ENCODE peak calls at places on chromosomes 11 and 22, in six cellular contexts. H, J, D, V, P and T are unnamed samples.

GRCh38 chr22:38260760-38261477 is 11.9 kb downstream of the TMEM184B start:
- DNase-seq in H (no peak), J (no peak), D (no peak), V (no peak), P (no peak), T (no peak)

GRCh38 chr11:106422585-106422984 is 345.1 kb downstream of the AASDHPPT start:
- DNase-seq in H (no peak), J (no peak), D (no peak), V (no peak), P (peak), T (no peak)

GRCh38 chr11:126405374-126405773 is 49.9 kb downstream of the ST3GAL4 start:
- DNase-seq in H (peak), J (peak), D (no peak), V (no peak), P (peak), T (no peak)

GRCh38 chr11:17351510-17352176 is at the start of gene NCR3LG1:
- DNase-seq in H (peak), J (peak), D (peak), V (peak), P (no peak), T (peak)

GRCh38 chr11:87083029-87083428 is 45.3 kb downstream of the TMEM135 start:
- DNase-seq in H (no peak), J (no peak), D (no peak), V (no peak), P (no peak), T (no peak)

GRCh38 chr22:36663581-36663980 is 40.0 kb downstream of the CACNG2 start:
- DNase-seq in H (no peak), J (no peak), D (no peak), V (no peak), P (no peak), T (no peak)

GRCh38 chr11:86818466-86819282 is 18.3 kb downstream of the PRSS23 start:
- DNase-seq in H (peak), J (no peak), D (no peak), V (peak), P (peak), T (peak)

GRCh38 chr11:30586251-30587144 is at the start of gene MPPED2:
- DNase-seq in H (no peak), J (peak), D (peak), V (peak), P (no peak), T (no peak)

GRCh38 chr22:23012081-23012622 is 58.2 kb upstream of the GNAZ start:
- DNase-seq in H (no peak), J (no peak), D (no peak), V (no peak), P (no peak), T (no peak)

GRCh38 chr11:40544162-40544561 is 915.3 kb downstream of the LRRC4C start:
- DNase-seq in H (no peak), J (no peak), D (no peak), V (no peak), P (no peak), T (no peak)

GRCh38 chr11:116072133-116072532 is 567.9 kb upstream of the CADM1 start:
- DNase-seq in H (no peak), J (no peak), D (no peak), V (no peak), P (no peak), T (no peak)

GRCh38 chr11:11841121-11841604 is 609 bp upstream of the USP47 start:
- DNase-seq in H (no peak), J (peak), D (peak), V (peak), P (peak), T (peak)

GRCh38 chr22:29306175-29306829 is at the start of gene GAS2L1:
- DNase-seq in H (peak), J (peak), D (peak), V (peak), P (peak), T (peak)

GRCh38 chr11:75429902-75430691 is 2.9 kb downstream of the KLHL35 start:
- DNase-seq in H (peak), J (peak), D (no peak), V (peak), P (peak), T (no peak)

GRCh38 chr22:43230983-43231723 is 44.2 kb upstream of the TTLL12 start:
- DNase-seq in H (peak), J (peak), D (peak), V (peak), P (peak), T (peak)

GRCh38 chr11:1731451-1732059 is 18.8 kb downstream of the IFITM10 start:
- DNase-seq in H (no peak), J (no peak), D (no peak), V (no peak), P (no peak), T (no peak)

GRCh38 chr11:28629235-28629634 is 521.0 kb downstream of the METTL15 start:
- DNase-seq in H (no peak), J (no peak), D (no peak), V (no peak), P (no peak), T (no peak)

GRCh38 chr22:50739894-50740293 is 1.9 kb downstream of the ACR start:
- DNase-seq in H (no peak), J (no peak), D (no peak), V (no peak), P (no peak), T (no peak)

GRCh38 chr11:134008593-134008992 is 51.8 kb upstream of the IGSF9B start:
- DNase-seq in H (peak), J (no peak), D (no peak), V (no peak), P (no peak), T (no peak)

GRCh38 chr11:133697603-133698002 is 147.7 kb downstream of the SPATA19 start:
- DNase-seq in H (no peak), J (no peak), D (no peak), V (no peak), P (no peak), T (no peak)

GRCh38 chr11:3160252-3161031 is 4.7 kb downstream of the OSBPL5 start:
- DNase-seq in H (peak), J (peak), D (peak), V (peak), P (no peak), T (peak)

GRCh38 chr11:36711104-36711825 is 113.2 kb upstream of the RAG2 start:
- DNase-seq in H (peak), J (no peak), D (no peak), V (no peak), P (peak), T (peak)

GRCh38 chr11:27120211-27120610 is 79.6 kb downstream of the BBOX1 start:
- DNase-seq in H (peak), J (no peak), D (no peak), V (no peak), P (no peak), T (no peak)

GRCh38 chr22:48897638-48897954 is 930.1 kb downstream of the BRD1 start:
- DNase-seq in H (no peak), J (peak), D (no peak), V (no peak), P (no peak), T (no peak)

GRCh38 chr22:32337015-32337414 is 20.7 kb upstream of the RFPL3 start:
- DNase-seq in H (no peak), J (no peak), D (no peak), V (no peak), P (no peak), T (no peak)

GRCh38 chr11:120808616-120809050 is 215.3 kb upstream of the TBCEL start:
- DNase-seq in H (no peak), J (no peak), D (no peak), V (no peak), P (no peak), T (no peak)

GRCh38 chr11:116731097-116731761 is 41.6 kb downstream of the BUD13 start:
- DNase-seq in H (no peak), J (no peak), D (no peak), V (no peak), P (peak), T (no peak)

GRCh38 chr11:107785401-107785800 is 73.2 kb downstream of the SLC35F2 start:
- DNase-seq in H (peak), J (no peak), D (no peak), V (no peak), P (no peak), T (peak)

GRCh38 chr22:39253427-39254070 is 8.8 kb upstream of the PDGFB start:
- DNase-seq in H (peak), J (peak), D (peak), V (peak), P (peak), T (peak)

GRCh38 chr11:8685306-8685705 is 2.7 kb downstream of the RPL27A start:
- DNase-seq in H (no peak), J (no peak), D (no peak), V (no peak), P (no peak), T (no peak)

GRCh38 chr11:79026803-79027445 is 413.9 kb downstream of the TENM4 start:
- DNase-seq in H (no peak), J (no peak), D (no peak), V (no peak), P (no peak), T (no peak)

GRCh38 chr11:925158-925495 is 543 bp upstream of the AP2A2 start:
- DNase-seq in H (no peak), J (no peak), D (peak), V (peak), P (no peak), T (no peak)

GRCh38 chr11:15523576-15523975 is 408.9 kb downstream of the INSC start:
- DNase-seq in H (no peak), J (no peak), D (no peak), V (no peak), P (no peak), T (no peak)

GRCh38 chr11:70169136-70169535 is 34.0 kb upstream of the FADD start:
- DNase-seq in H (no peak), J (no peak), D (no peak), V (no peak), P (no peak), T (no peak)

GRCh38 chr11:116182356-116182966 is 590.3 kb downstream of the BUD13 start:
- DNase-seq in H (no peak), J (no peak), D (no peak), V (no peak), P (no peak), T (no peak)

GRCh38 chr11:34249439-34250073 is 108.3 kb downstream of the ABTB2 start:
- DNase-seq in H (no peak), J (no peak), D (no peak), V (no peak), P (no peak), T (no peak)

GRCh38 chr11:44298862-44299261 is 11.1 kb downstream of the ALX4 start:
- DNase-seq in H (no peak), J (no peak), D (no peak), V (no peak), P (no peak), T (no peak)

GRCh38 chr11:130163346-130164220 is 4.0 kb downstream of the ST14 start:
- DNase-seq in H (peak), J (peak), D (no peak), V (no peak), P (peak), T (no peak)
- TF ChIP-seq CTCF in H (peak), J (no peak), D (no peak), V (no peak), P (no peak), T (no peak)

DNA sequence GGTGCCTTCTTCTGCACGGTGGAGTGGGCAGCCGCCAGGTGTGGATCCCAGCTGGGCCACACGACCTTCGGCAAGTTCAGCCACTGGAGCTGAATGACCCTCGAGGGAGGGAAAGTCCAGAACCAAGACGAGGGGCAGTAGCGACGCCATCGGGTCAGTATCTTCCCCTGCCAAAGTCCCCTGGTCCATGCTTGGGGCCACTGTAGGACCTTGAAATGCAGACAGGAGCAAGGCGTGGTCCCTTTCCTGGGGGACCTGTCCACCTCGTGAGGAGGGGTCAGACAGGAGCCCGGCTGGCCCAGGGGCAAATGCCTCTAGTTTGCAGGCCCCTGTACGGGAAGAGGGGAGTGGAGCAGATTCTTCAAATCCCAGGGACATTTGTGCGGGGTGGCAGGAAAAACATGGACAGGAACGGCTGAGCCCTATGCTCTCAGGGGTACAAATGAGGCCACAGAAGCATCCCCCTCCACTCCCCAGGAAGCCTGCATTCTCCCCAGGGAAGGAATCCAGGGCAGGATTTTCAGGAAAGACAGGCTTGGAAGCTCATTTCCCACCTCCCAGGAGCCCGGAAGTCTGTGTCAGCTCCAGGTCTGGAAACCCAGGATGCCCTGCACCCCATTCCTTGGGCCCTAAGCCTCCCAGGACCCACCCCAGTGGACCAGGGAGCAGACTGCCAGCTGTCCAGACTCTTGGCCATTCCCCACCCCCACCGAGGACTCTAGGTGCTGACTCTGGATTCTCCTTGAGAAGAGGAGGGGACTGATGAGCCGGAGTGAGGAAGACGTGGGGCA is 6.6 kb downstream of the SHANK2 start:
- DNase-seq in H (no peak), J (no peak), D (no peak), V (no peak), P (no peak), T (no peak)
- TF ChIP-seq CTCF in H (no peak), J (no peak), D (no peak), V (no peak), P (no peak), T (no peak)

DNA sequence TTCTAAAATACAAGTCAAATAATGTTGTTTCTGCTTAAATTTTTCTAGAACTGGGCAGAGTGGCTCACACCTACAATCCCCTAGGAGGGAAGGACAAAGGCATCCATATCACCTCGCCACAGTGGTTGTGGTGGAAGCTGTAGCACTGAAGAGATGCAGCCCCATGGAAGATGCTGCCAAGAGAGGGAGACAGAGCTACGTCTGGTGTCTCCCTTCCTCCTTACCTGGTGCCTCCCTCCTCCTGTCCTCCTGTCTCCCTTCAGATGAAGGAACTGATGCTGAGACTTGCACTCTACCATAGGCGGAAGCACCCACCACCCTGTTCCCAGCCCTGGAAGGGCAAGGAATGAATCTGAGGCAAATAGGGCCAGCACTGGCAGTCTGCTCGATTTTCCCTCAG is 22.3 kb downstream of the MMP27 start:
- DNase-seq in H (no peak), J (no peak), D (no peak), V (no peak), P (peak), T (peak)
- TF ChIP-seq CTCF in H (no peak), J (no peak), D (no peak), V (no peak), P (peak), T (no peak)

GRCh38 chr11:122046846-122047245 is 69.2 kb downstream of the BLID start:
- DNase-seq in H (peak), J (no peak), D (no peak), V (no peak), P (peak), T (no peak)
- TF ChIP-seq CTCF in H (no peak), J (no peak), D (no peak), V (no peak), P (no peak), T (no peak)